ENCODE peak calls at places on chromosomes 6 and 20, in seven cellular contexts. A is type B pancreatic cell, R is heart right ventricle, K is HFFc6, C is psoas muscle, P is PC-3, G is activated B cell treated with CpG ODN at 0.5 μM for 24 hours. Y is an unnamed sample.

GRCh38 chr20:48684501-48685041 is 143.2 kb downstream of the PREX1 start:
- DNase-seq in A (no peak), R (no peak), K (no peak), C (no peak), P (no peak), G (no peak), Y (no peak)

GRCh38 chr20:37032077-37032476 is 63.7 kb downstream of the RBL1 start:
- DNase-seq in A (no peak), R (no peak), K (no peak), C (no peak), P (no peak), G (no peak), Y (no peak)

GRCh38 chr6:113405326-113406050 is 451.7 kb upstream of the MARCKS start:
- DNase-seq in A (no peak), R (no peak), K (no peak), C (no peak), P (no peak), G (no peak), Y (no peak)

GRCh38 chr6:158104696-158105095 is 63.4 kb downstream of the SERAC1 start:
- DNase-seq in A (no peak), R (no peak), K (no peak), C (no peak), P (no peak), G (no peak), Y (no peak)

GRCh38 chr6:14458669-14459266 is 341.2 kb downstream of the CD83 start:
- DNase-seq in A (no peak), R (peak; percentile 23), K (peak; percentile 77), C (no peak), P (peak; percentile 96), G (no peak), Y (peak; percentile 57)

GRCh38 chr20:57657537-57658446 is 37.6 kb upstream of the ZBP1 start:
- DNase-seq in A (peak; percentile 59), R (peak; percentile 44), K (no peak), C (peak; percentile 83), P (no peak), G (no peak), Y (peak; percentile 83)

GRCh38 chr6:27720607-27721580 is 191.3 kb downstream of the OR2B2 start:
- DNase-seq in A (no peak), R (no peak), K (peak; percentile 63), C (no peak), P (peak; percentile 48), G (no peak), Y (peak; percentile 92)

GRCh38 chr6:37936150-37936549 is 116.6 kb downstream of the ZFAND3 start:
- DNase-seq in A (no peak), R (no peak), K (no peak), C (no peak), P (no peak), G (no peak), Y (no peak)

GRCh38 chr6:146110990-146111389 is 82.1 kb downstream of the GRM1 start:
- DNase-seq in A (no peak), R (no peak), K (no peak), C (no peak), P (no peak), G (no peak), Y (no peak)

GRCh38 chr20:35303382-35303734 is 11.1 kb upstream of the FAM83C start:
- DNase-seq in A (no peak), R (no peak), K (no peak), C (no peak), P (no peak), G (no peak), Y (no peak)

GRCh38 chr6:119078449-119079287 is at the start of gene FAM184A:
- DNase-seq in A (peak; percentile 86), R (peak; percentile 44), K (peak; percentile 4), C (peak; percentile 79), P (peak; percentile 47), G (peak; percentile 61), Y (peak; percentile 30)

GRCh38 chr6:21310736-21311135 is 282.8 kb upstream of the SOX4 start:
- DNase-seq in A (no peak), R (no peak), K (no peak), C (no peak), P (no peak), G (no peak), Y (no peak)

GRCh38 chr6:21300439-21300838 is 293.1 kb upstream of the SOX4 start:
- DNase-seq in A (no peak), R (no peak), K (no peak), C (no peak), P (no peak), G (no peak), Y (no peak)

GRCh38 chr6:21309791-21310190 is 283.8 kb upstream of the SOX4 start:
- DNase-seq in A (no peak), R (no peak), K (no peak), C (no peak), P (no peak), G (no peak), Y (no peak)

GRCh38 chr6:21305827-21306469 is 287.6 kb upstream of the SOX4 start:
- DNase-seq in A (no peak), R (no peak), K (peak; percentile 1), C (no peak), P (peak; percentile 38), G (no peak), Y (peak; percentile 11)
- TF ChIP-seq CTCF in A (peak; percentile 26), R (no peak), K (no peak), C (no peak), P (no peak), G (no peak), Y (no peak)

GRCh38 chr6:101401792-101402617 is 8.5 kb downstream of the GRIK2 start:
- DNase-seq in A (no peak), R (no peak), K (no peak), C (no peak), P (no peak), G (no peak), Y (no peak)
- TF ChIP-seq CTCF in A (peak; percentile 33), R (no peak), K (no peak), C (no peak), P (no peak), G (no peak), Y (no peak)

DNA sequence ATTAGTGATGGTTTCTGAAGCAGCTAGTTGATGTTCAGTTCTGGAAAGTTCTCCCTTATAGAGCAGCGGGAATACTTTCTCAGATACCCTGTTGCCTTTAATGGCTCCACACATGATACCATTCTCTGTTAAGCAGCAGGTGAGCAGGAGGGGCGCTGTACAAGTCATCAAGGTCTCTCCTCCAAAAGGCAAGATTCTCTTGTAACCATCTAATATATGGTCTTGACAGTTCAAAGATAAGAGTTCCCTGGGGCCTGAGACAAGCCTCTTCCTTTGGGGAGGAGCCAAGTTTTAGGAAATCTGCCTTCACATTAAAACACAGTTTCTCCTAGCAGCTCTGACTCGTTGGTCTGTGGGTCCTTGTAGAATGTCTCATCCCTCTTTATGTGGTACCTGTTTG is 258.2 kb downstream of the QKI start:
- DNase-seq in A (no peak), R (no peak), K (no peak), C (no peak), P (no peak), G (no peak), Y (no peak)
- TF ChIP-seq CTCF in A (no peak), R (no peak), K (no peak), C (no peak), P (no peak), G (no peak), Y (no peak)

DNA sequence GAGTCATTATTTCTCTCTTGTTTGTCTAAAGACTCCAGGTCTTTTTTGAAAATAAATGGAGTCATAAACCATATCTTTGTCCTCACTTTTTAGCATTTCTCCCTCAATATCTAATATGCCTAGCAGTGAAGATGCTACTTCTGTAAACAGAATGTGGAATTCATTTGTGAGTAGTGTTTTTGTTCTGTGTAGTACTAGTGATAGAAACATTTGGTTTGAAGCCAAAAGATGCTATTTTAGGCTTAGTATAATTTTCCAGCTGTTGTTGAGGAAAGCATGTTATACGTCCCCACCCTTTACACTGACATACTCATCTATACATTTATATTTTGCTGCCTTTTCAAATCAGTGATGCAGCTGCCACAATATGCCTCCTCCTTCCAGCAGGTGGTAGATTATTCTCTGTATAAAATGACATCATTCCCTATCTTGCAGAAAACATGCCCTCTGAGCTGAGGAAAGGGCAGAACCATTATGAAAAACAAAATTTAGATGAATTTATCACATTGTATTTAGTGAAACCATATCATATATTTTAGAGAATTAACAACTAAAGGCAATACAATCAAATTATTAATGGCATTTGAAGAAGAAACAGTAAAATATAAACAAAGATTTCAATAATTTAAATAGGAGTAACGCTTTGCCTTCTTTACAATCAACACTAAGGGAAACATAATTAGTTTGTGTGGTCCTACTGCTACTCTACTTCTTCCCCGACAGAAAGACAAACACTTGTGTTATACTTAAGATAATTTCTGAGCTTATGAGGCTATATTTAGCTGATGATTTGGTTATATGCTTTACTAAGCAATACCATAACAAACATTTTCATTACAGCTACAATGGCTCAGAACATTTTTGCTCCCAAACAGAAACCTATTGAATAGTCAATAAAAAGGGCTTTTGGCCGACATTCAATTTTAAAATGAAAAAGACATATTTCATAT is 1217.4 kb upstream of the GJE1 start:
- DNase-seq in A (no peak), R (no peak), K (no peak), C (no peak), P (no peak), G (no peak), Y (no peak)
- TF ChIP-seq CTCF in A (peak; percentile 33), R (peak; percentile 30), K (no peak), C (no peak), P (no peak), G (no peak), Y (peak; percentile 2)

GRCh38 chr20:46406200-46406985 is at the start of gene ELMO2:
- DNase-seq in A (peak; percentile 95), R (peak; percentile 99), K (peak; percentile 95), C (peak; percentile 97), P (peak; percentile 98), G (peak; percentile 90), Y (peak; percentile 74)
- TF ChIP-seq CTCF in A (peak; percentile 46), R (peak; percentile 32), K (peak; percentile 66), C (peak; percentile 19), P (no peak), G (no peak), Y (peak; percentile 2)

Y was measured in foreskin keratinocyte.